ENCODE peak calls at places on chromosome 2, in eight cellular contexts. P is HCT116, Q is hepatocyte, L is neural progenitor cell, X is PC-3, C is GM23338, O is SK-N-SH, J is MM.1S. R is an unnamed sample. For H3K4me1, the result is how much of the 10 kb centered on the place peaks cover.

GRCh38 chr2:45909677-45910191 is 258.3 kb downstream of the PRKCE start:
- DNase-seq in X (peak), C (no peak), O (no peak), J (peak), Q (peak), P (peak), L (no peak), R (peak)

GRCh38 chr2:46813046-46813445 is 102.6 kb downstream of the MCFD2 start:
- DNase-seq in C (no peak), O (peak), Q (peak), X (no peak), P (no peak), L (no peak), J (no peak), R (no peak)

GRCh38 chr2:160956243-160956802 is 203.9 kb upstream of the TANK start:
- DNase-seq in O (peak), Q (no peak), C (no peak), J (no peak), P (no peak), X (peak), L (no peak), R (no peak)

GRCh38 chr2:234661849-234662248 is 165.0 kb upstream of the ARL4C start:
- DNase-seq in C (no peak), J (no peak), X (no peak), P (no peak), L (no peak), O (no peak), Q (no peak), R (no peak)

GRCh38 chr2:235614900-235615712 is 121.3 kb downstream of the AGAP1 start:
- DNase-seq in J (no peak), C (no peak), X (no peak), Q (no peak), L (no peak), O (no peak), P (no peak), R (no peak)

GRCh38 chr2:147006724-147007123 is 838.1 kb upstream of the ACVR2A start:
- DNase-seq in O (no peak), C (no peak), J (no peak), Q (no peak), L (no peak), P (no peak), X (no peak), R (no peak)

GRCh38 chr2:109721626-109722025 is 72.5 kb upstream of the RGPD5 start:
- DNase-seq in L (no peak), C (no peak), O (no peak), Q (no peak), J (no peak), P (no peak), X (no peak), R (no peak)

GRCh38 chr2:1910021-1910420 is 165.7 kb upstream of the PXDN start:
- DNase-seq in J (no peak), L (no peak), X (no peak), Q (no peak), O (no peak), P (no peak), C (no peak), R (no peak)

GRCh38 chr2:134289225-134289624 is 35.4 kb downstream of the MGAT5 start:
- DNase-seq in J (no peak), P (no peak), C (no peak), O (no peak), L (no peak), Q (no peak), X (no peak), R (no peak)

GRCh38 chr2:30222031-30222430 is 9.3 kb upstream of the LBH start:
- DNase-seq in C (no peak), O (no peak), P (no peak), Q (no peak), X (no peak), J (no peak), L (no peak), R (no peak)

GRCh38 chr2:71898851-71899681 is 248.6 kb downstream of the CYP26B1 start:
- DNase-seq in X (no peak), Q (no peak), O (no peak), L (no peak), P (no peak), J (no peak), C (no peak), R (no peak)

GRCh38 chr2:191038241-191038725 is 24.3 kb upstream of the STAT1 start:
- DNase-seq in J (peak), C (no peak), X (peak), O (no peak), L (no peak), Q (no peak), P (no peak), R (no peak)

GRCh38 chr2:123993728-123994323 is 31.3 kb upstream of the CNTNAP5 start:
- DNase-seq in L (peak), O (peak), J (peak), P (no peak), Q (peak), C (peak), X (peak), R (peak)

GRCh38 chr2:216934623-216935022 is 74.8 kb upstream of the TNP1 start:
- DNase-seq in L (no peak), C (no peak), O (no peak), X (no peak), Q (no peak), P (no peak), J (no peak), R (no peak)

GRCh38 chr2:216936954-216937357 is 77.1 kb upstream of the TNP1 start:
- DNase-seq in Q (peak), O (no peak), J (no peak), X (no peak), P (no peak), C (no peak), L (no peak), R (no peak)

GRCh38 chr2:216932806-216933579 is 73.1 kb upstream of the TNP1 start:
- DNase-seq in C (no peak), P (no peak), L (no peak), X (no peak), Q (no peak), O (no peak), J (no peak), R (no peak)

GRCh38 chr2:216932113-216932512 is 72.2 kb upstream of the TNP1 start:
- DNase-seq in O (no peak), L (no peak), P (no peak), Q (no peak), C (peak), X (no peak), J (no peak), R (no peak)

DNA sequence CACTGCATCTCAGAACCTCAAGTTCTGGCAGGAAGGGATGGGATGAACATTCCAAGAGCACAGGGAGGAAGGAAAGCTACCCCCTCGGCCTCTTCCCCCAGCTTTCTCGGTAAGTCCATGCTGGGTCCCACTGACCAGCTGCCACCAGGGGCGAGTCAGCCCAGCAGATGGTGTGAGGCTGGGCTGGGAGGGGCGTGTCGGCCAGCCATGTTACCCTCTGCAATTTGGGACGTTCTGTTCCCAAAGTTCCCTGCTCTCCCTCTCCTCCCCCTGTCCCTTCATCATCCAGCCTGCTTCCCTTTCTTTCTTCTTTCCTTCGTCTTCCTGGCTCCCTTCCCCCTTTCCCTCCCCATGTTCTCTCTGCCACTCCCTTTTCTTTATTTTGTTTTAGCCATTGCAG is 74.3 kb upstream of the TNP1 start:
- DNase-seq in L (no peak), J (no peak), Q (no peak), P (no peak), C (no peak), O (no peak), X (no peak), R (no peak)
- TF ChIP-seq CTCF in L (no peak), J (no peak), Q (no peak), P (no peak), C (no peak), O (no peak), X (no peak), R (no peak)

DNA sequence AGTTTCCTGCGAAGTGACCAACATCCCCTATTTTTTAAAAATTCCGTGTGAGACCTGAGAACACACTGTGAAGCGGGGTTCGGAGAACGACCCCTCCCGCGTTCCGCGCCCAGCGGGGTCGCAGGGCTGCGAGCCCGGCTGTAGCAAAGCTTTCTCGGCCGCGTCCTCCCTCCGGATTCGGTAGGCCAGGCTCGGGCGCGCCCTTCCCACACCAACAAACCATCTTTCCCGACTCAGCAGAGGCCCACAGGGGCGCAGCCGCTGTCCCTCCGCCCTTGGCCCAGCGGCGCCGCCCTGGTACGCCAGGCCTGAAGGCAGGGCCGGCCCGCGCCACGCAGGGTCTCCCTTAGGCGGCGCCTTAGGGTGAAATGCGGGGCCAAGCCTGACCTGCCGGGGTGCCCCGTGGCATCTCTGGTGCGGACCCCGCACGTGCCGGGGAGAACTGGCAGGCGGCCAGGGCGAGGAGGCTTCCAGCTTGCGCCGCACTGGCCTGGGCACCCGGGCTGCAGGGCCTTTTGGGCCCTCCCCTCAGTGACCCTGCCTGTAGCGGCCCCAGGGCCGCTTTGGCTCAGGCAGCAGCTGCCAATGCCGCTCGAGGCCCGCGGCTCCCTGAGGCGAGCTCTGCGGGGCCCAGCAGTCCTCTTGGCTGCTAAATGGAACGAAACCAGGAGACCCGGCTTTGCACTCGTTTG is 8.3 kb downstream of the OTX1 start:
- DNase-seq in C (peak), X (no peak), J (no peak), P (no peak), L (peak), Q (peak), O (peak), R (no peak)
- H3K4me1 ChIP-seq in C (under half), X (under half), J (under half), P (under half), L (half or more), Q (under half), O (under half), R (under half)

DNA sequence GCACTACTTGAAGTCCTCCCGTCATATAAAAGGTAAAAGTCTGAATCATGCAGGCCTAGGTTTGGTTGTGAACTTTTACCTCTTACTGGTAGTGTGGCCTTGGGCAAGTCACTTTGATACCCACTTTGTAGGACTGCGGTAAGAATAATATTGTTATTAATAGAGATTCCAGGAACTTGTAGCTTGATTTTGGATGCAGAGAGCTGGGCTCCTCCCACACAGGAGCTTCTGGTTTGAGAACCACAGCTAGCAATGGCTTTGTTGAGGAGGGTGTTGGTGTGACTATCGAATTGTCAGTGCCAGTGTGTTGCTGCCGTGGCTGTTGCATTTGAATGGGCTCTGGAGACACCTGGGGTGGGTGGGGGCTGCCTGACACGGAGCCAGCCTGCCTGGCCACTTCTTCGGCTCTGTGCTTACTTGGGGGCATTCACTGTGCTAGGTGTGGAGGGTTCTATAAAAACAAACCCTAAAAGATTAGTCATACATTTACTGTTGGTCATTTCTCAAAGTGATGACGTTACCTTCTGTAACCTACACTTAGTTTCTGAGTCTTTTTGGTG is 38.5 kb downstream of the ASAP2 start:
- DNase-seq in Q (no peak), O (no peak), L (no peak), X (peak), C (peak), J (no peak), P (no peak), R (no peak)
- TF ChIP-seq EZH2phosphoT487 in Q (no peak), O (no peak), L (no peak), X (no peak), C (no peak), J (no peak), P (no peak), R (no peak)

GRCh38 chr2:219836647-219837177 is 209.3 kb downstream of the SLC4A3 start:
- DNase-seq in J (no peak), Q (no peak), O (no peak), X (peak), L (no peak), P (no peak), C (no peak), R (peak)
- TF ChIP-seq CTCF in J (peak), Q (peak), O (peak), X (peak), L (peak), P (peak), C (peak), R (peak)

DNA sequence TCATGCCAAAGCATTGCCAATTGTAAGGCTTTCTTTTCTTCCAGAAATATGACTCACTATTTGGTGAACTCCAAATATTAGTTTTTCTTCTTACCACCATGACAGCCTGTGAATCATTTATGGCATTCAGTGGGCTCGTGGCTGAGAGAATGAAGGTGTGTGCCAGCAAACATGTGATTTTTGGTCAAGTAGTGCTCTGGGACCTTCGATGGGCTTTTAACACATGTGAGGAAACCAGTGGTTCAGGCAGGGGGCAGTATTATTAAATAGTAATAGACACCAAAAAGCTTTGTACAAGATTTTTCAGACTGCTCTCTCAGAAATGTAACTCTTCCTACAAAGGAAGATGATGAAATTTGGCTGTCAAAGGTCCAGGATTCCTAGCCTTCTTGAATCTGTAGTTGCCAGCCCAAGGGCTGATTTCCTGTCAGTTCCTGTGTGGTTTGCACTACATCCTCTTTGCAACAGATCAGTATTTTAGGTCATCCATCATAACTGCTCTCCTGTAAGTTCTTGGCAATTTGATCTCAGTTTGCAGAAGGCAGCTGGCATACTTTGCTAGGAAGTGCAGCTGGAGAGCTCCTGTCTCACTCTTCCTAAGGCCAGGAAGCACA is 64.3 kb downstream of the BABAM2 start:
- DNase-seq in L (no peak), Q (peak), C (no peak), X (peak), O (no peak), P (no peak), J (peak), R (peak)
- H3K4me1 ChIP-seq in L (under half), Q (under half), C (under half), X (half or more), O (under half), P (under half), J (under half), R (under half)

GRCh38 chr2:74554821-74555531 is 456 bp downstream of the DOK1 start:
- DNase-seq in X (no peak), J (peak), C (peak), Q (peak), O (peak), P (no peak), L (peak), R (peak)
- TF ChIP-seq EZH2phosphoT487 in X (no peak), J (no peak), C (no peak), Q (no peak), O (no peak), P (no peak), L (peak), R (no peak)

GRCh38 chr2:175965773-175966172 is 36.3 kb downstream of the LNPK start:
- DNase-seq in J (no peak), Q (no peak), C (no peak), L (no peak), O (no peak), X (no peak), P (no peak), R (no peak)

GRCh38 chr2:175966839-175967238 is 35.2 kb downstream of the LNPK start:
- DNase-seq in O (no peak), Q (no peak), L (no peak), X (no peak), J (no peak), C (no peak), P (no peak), R (no peak)

GRCh38 chr2:175964195-175964594 is 37.9 kb downstream of the LNPK start:
- DNase-seq in X (peak), J (no peak), P (peak), O (no peak), Q (no peak), C (no peak), L (no peak), R (peak)
- TF ChIP-seq CTCF in X (peak), J (peak), P (peak), O (peak), Q (peak), C (peak), L (peak), R (peak)

DNA sequence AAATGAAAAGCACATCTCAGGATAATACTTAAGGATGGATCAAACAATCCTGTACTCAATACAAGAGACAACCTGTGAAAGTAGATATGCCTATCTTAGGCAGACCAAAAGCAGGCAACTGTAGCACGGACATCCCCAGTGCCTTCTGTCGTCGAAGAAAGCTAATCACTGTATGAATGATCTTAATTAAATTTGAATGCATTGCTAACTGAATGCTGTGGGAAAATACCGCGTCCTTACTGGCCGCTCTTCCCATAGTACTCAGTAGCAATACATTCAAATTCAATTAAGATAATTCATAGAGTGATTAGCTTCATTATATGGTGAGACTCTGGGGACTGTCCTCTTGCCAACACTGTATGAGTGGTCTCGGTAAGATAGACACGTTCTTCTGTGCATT is 97.6 kb downstream of the DOCK10 start:
- DNase-seq in Q (no peak), X (no peak), L (no peak), O (no peak), J (no peak), P (no peak), C (no peak), R (no peak)
- H3K4me1 ChIP-seq in Q (under half), X (under half), L (under half), O (under half), J (under half), P (under half), C (under half), R (half or more)

DNA sequence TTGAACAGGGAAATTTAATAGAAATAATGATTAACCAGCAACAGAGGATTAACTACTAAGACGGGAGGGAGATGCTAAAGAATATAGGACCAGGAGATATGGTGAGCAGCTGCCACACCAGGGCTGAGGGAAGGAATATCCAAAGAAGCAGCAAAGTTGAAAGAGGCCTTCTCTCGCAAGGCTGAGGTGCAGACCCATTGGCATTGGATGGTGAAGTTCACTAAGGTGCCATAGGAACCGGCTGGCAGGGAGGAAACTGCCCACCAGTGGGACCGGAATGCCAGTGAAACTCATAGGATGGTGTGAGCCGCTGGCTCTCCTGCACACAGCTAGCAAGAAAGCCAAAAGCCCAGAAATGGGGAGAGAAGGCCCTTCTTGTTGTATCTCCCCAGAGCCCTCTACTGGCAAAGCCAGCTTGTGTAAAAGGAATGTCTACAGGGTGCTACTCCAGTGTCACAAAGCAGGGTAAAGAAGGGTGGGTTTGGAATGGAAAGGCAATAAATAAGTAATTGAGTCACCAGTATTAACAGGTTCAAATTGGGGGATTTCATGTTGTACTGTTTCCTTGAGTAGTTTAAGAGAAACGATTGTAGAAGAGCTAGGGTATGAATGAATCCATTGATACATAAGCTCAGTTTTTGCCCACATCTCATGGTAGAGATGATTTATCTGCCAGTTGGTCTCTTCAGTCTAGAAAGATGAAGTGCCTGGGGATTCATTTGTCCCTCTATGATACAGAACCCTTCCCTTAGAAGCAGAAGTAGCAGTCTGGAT is 36.0 kb downstream of the FARP2 start:
- DNase-seq in X (peak), C (peak), J (peak), P (peak), L (peak), O (peak), Q (peak), R (peak)
- TF ChIP-seq EZH2phosphoT487 in X (no peak), C (no peak), J (no peak), P (no peak), L (no peak), O (no peak), Q (no peak), R (no peak)